ENCODE peak calls at places on chromosomes 13 and 19, in five cellular contexts. H, R, O, T and N are unnamed samples.

GRCh38 chr19:40191836-40192646 is 815 bp downstream of the MAP3K10 start:
- DNase-seq in H (peak; percentile 19), R (peak; percentile 77), T (peak; percentile 61), O (peak; percentile 30), N (peak; percentile 83)

GRCh38 chr13:55410398-55411330 is 1730.1 kb upstream of the PRR20A start:
- DNase-seq in T (no peak), R (peak; percentile 43), O (no peak), H (no peak), N (no peak)

GRCh38 chr19:37594982-37595382 is 306 bp downstream of the ZNF540 start:
- DNase-seq in T (no peak), R (no peak), H (peak; percentile 58), O (no peak), N (no peak)

GRCh38 chr19:50909240-50910070 is 1.7 kb downstream of the KLK4 start:
- DNase-seq in R (peak; percentile 97), T (peak; percentile 94), H (no peak), O (no peak), N (peak; percentile 100)

GRCh38 chr19:8305798-8306197 is 2.4 kb downstream of the CD320 start:
- DNase-seq in R (no peak), O (no peak), H (no peak), T (no peak), N (no peak)

GRCh38 chr13:73717632-73718031 is 416.6 kb downstream of the KLF12 start:
- DNase-seq in T (no peak), O (peak; percentile 48), R (no peak), H (peak; percentile 69), N (no peak)

GRCh38 chr19:47296036-47296435 is 13.6 kb upstream of the C5AR1 start:
- DNase-seq in T (peak; percentile 85), O (peak; percentile 81), H (peak; percentile 74), R (peak; percentile 97), N (peak; percentile 88)

GRCh38 chr13:47859129-47859528 is 141.9 kb downstream of the SUCLA2 start:
- DNase-seq in R (peak; percentile 32), T (no peak), O (no peak), H (no peak), N (no peak)

GRCh38 chr13:102774210-102774560 is 599 bp upstream of the TEX30 start:
- DNase-seq in H (no peak), R (no peak), T (no peak), O (no peak), N (no peak)

GRCh38 chr13:45718063-45718462 is 15.9 kb downstream of the CBY2 start:
- DNase-seq in O (no peak), R (peak; percentile 84), H (peak; percentile 14), T (no peak), N (no peak)

GRCh38 chr19:13681509-13681908 is 82.8 kb upstream of the MRI1 start:
- DNase-seq in T (no peak), H (no peak), R (no peak), O (no peak), N (no peak)

GRCh38 chr13:60230593-60230992 is 66.9 kb upstream of the DIAPH3 start:
- DNase-seq in H (peak; percentile 1), T (no peak), O (peak; percentile 61), R (peak; percentile 53), N (no peak)

GRCh38 chr19:42352216-42352892 is 26.9 kb downstream of the MEGF8 start:
- DNase-seq in R (peak; percentile 52), T (peak; percentile 20), H (peak; percentile 8), O (peak; percentile 6), N (no peak)

GRCh38 chr13:77894743-77895142 is 23.9 kb downstream of the EDNRB start:
- DNase-seq in O (no peak), H (no peak), R (no peak), T (no peak), N (no peak)

GRCh38 chr13:112902669-112903068 is 66.3 kb upstream of the MCF2L start:
- DNase-seq in O (no peak), R (no peak), T (no peak), H (no peak), N (no peak)

GRCh38 chr19:293436-294110 is 2.4 kb upstream of the PLPP2 start:
- DNase-seq in R (no peak), T (no peak), O (no peak), H (no peak), N (no peak)

GRCh38 chr13:50460366-50460765 is 383.1 kb downstream of the DLEU7 start:
- DNase-seq in H (no peak), R (no peak), T (no peak), O (no peak), N (no peak)

GRCh38 chr19:4516199-4516938 is 1.9 kb downstream of the PLIN4 start:
- DNase-seq in R (no peak), O (no peak), H (no peak), T (no peak), N (peak; percentile 46)

GRCh38 chr19:1417681-1418493 is 10.5 kb downstream of the DAZAP1 start:
- DNase-seq in O (no peak), R (no peak), H (no peak), T (no peak), N (no peak)

GRCh38 chr13:25232937-25233515 is 54.3 kb downstream of the MTMR6 start:
- DNase-seq in H (peak; percentile 21), T (no peak), O (peak; percentile 33), R (peak; percentile 42), N (no peak)

GRCh38 chr13:43008591-43008990 is 14.8 kb upstream of the DNAJC15 start:
- DNase-seq in R (no peak), H (no peak), O (no peak), T (no peak), N (no peak)

GRCh38 chr19:18906605-18907519 is 10.9 kb upstream of the CERS1 start:
- DNase-seq in T (no peak), R (no peak), H (no peak), O (no peak), N (no peak)

GRCh38 chr13:27012482-27013197 is 159.0 kb downstream of the USP12 start:
- DNase-seq in T (no peak), O (peak; percentile 92), H (peak; percentile 89), R (no peak), N (peak; percentile 6)

GRCh38 chr19:13132471-13133166 is 14.6 kb downstream of the NACC1 start:
- DNase-seq in O (peak; percentile 52), H (peak; percentile 79), R (no peak), T (no peak), N (no peak)

GRCh38 chr19:18514800-18515682 is 6.8 kb downstream of the ELL start:
- DNase-seq in R (peak; percentile 81), T (no peak), H (peak; percentile 67), O (peak; percentile 98), N (no peak)

GRCh38 chr13:76887070-76887563 is 912 bp upstream of the KCTD12 start:
- DNase-seq in O (no peak), T (peak; percentile 11), H (no peak), R (peak; percentile 26), N (peak; percentile 57)

GRCh38 chr13:46861959-46862358 is 34.9 kb downstream of the HTR2A start:
- DNase-seq in R (no peak), T (no peak), H (no peak), O (no peak), N (no peak)

GRCh38 chr19:48362716-48363499 is 832 bp downstream of the TMEM143 start:
- DNase-seq in O (peak; percentile 95), H (peak; percentile 91), R (peak; percentile 98), T (peak; percentile 90), N (peak; percentile 94)
- H2BK120ac ChIP-seq in O (peak overlapping the region; percentile 29), H (no peak overlapping the region), R (no peak overlapping the region), T (peak overlapping the region; percentile 19), N (no peak overlapping the region)

DNA sequence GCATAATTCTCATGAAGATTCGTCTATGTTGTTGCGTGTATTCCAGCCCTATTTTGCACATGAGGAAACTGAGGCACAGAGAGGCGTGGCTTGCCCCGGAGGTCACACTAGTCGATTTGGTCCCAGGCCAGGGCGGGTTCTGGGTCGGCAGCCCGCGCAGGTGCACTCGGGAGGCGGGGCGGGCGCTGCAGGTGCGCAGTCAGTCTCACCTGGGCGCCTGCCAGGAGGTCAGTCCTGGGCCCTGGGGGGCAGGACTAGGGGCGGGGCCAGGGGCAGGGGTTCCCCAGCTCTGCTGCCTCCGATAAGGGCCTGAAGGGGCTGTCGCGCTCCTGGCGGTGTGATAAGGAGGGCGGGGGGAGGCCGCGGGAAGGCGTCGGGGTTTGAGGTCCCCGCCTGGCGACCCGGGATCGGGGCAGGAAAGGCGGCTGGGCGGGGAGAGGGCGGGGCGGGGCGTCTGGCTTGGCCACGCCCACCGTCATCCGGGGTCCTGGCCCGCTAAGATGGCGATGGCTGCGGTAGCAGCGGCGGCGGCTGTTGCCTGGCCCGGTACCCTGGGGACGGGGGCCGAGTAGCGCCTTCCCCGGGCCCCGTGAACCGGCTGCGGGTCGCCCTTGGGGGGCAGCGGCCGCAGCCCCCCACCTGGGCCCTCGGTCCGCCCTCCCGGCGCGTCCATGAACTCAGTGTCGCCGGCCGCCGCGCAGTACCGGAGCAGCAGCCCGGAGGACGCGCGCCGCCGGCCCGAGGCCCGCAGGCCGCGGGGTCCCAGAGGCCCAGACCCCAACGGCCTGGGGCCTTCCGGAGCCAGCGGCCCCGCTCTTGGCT is at the start of gene ATG4D:
- DNase-seq in H (peak; percentile 47), T (peak; percentile 81), R (peak; percentile 81), O (peak; percentile 71), N (peak; percentile 82)
- H2AK5ac ChIP-seq in H (peak within 1 kb of the TSS; percentile 83), T (peak within 1 kb of the TSS; percentile 4), R (no peak within 1 kb of the TSS), O (no peak within 1 kb of the TSS), N (no peak within 1 kb of the TSS)

GRCh38 chr13:110420626-110421025 is 113.5 kb downstream of the COL4A2 start:
- DNase-seq in R (no peak), O (no peak), T (no peak), H (no peak), N (no peak)

GRCh38 chr13:110418944-110419343 is 111.9 kb downstream of the COL4A2 start:
- DNase-seq in R (no peak), H (no peak), O (no peak), T (no peak), N (no peak)

GRCh38 chr13:110419391-110419791 is 112.3 kb downstream of the COL4A2 start:
- DNase-seq in H (no peak), O (no peak), T (no peak), R (no peak), N (no peak)

GRCh38 chr13:110421061-110421460 is 114.0 kb downstream of the COL4A2 start:
- DNase-seq in H (no peak), T (no peak), O (peak; percentile 53), R (no peak), N (no peak)

DNA sequence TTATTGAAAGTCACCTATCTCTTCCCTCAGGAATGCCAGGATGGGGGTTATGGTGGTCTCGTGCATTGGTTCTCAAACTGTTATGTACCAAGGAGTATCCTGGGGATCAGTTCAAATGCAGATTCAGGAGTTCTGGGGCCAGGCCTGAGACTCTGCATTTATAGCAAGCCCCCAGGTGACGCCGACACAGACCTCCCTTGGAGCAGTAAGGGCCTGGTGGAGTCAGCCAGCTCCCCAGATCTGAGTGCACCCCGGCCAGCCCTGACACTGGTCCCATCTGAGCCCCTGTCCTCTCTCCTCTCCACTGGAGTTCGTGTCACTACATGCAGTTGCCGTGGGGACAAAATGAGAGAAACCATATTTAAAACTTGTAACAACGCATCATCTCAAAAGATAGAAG is 112.9 kb downstream of the COL4A2 start:
- DNase-seq in H (no peak), T (no peak), O (no peak), R (no peak), N (no peak)
- H2BK120ac ChIP-seq in H (no peak overlapping the region), T (no peak overlapping the region), O (no peak overlapping the region), R (no peak overlapping the region), N (no peak overlapping the region)

GRCh38 chr19:52670046-52670445 is 31.9 kb upstream of the ZNF83 start:
- DNase-seq in H (no peak), R (peak; percentile 37), O (no peak), T (no peak), N (no peak)
- H2AK5ac ChIP-seq in H (no peak overlapping the region), R (no peak overlapping the region), O (no peak overlapping the region), T (no peak overlapping the region), N (no peak overlapping the region)